ENCODE peak calls at places on chromosomes 5 and 9, in six cellular contexts. U, V, Q, M, Z and W are unnamed samples.
A peak's percentile ranks its signal among the peaks of the same experiment; 100 is the strongest.

GRCh38 chr9:80117031-80117430 is 545.3 kb downstream of the TLE4 start:
- DNase-seq in U (no peak), V (no peak), Q (no peak), M (no peak), Z (no peak), W (no peak)

GRCh38 chr9:82645591-82645990 is 417.4 kb downstream of the RASEF start:
- DNase-seq in U (no peak), V (no peak), Q (no peak), M (no peak), Z (no peak), W (no peak)

GRCh38 chr5:69295088-69295754 is 37.4 kb downstream of the CCDC125 start:
- DNase-seq in U (no peak), V (no peak), Q (no peak), M (no peak), Z (no peak), W (peak; percentile 23)

GRCh38 chr9:132002827-132003704 is 76.6 kb downstream of the MED27 start:
- DNase-seq in U (no peak), V (no peak), Q (no peak), M (no peak), Z (no peak), W (no peak)

GRCh38 chr9:118215544-118215943 is 511.3 kb downstream of the TLR4 start:
- DNase-seq in U (no peak), V (peak; percentile 30), Q (no peak), M (no peak), Z (no peak), W (no peak)

GRCh38 chr9:96383165-96383939 is at the start of gene SLC35D2:
- DNase-seq in U (peak; percentile 65), V (peak; percentile 91), Q (peak; percentile 79), M (peak; percentile 75), Z (peak; percentile 77), W (no peak)

GRCh38 chr9:92522983-92523970 is 12.5 kb downstream of the ECM2 start:
- DNase-seq in U (no peak), V (no peak), Q (no peak), M (no peak), Z (no peak), W (no peak)

GRCh38 chr5:151047814-151048425 is 27.5 kb downstream of the GPX3 start:
- DNase-seq in U (peak; percentile 24), V (no peak), Q (no peak), M (no peak), Z (no peak), W (no peak)

GRCh38 chr5:53045263-53045662 is 56.1 kb downstream of the ITGA2 start:
- DNase-seq in U (no peak), V (no peak), Q (no peak), M (no peak), Z (no peak), W (no peak)

GRCh38 chr9:38183994-38184568 is 115.1 kb upstream of the SHB start:
- DNase-seq in U (no peak), V (no peak), Q (no peak), M (no peak), Z (no peak), W (no peak)

GRCh38 chr9:129480227-129480626 is 140.7 kb downstream of the C9orf50 start:
- DNase-seq in U (no peak), V (no peak), Q (peak; percentile 83), M (no peak), Z (no peak), W (no peak)

GRCh38 chr5:69414885-69415583 is at the start of gene MARVELD2:
- DNase-seq in U (peak; percentile 49), V (peak; percentile 96), Q (peak; percentile 76), M (peak; percentile 96), Z (no peak), W (no peak)

GRCh38 chr5:141475625-141476131 is at the start of gene PCDHGC3:
- DNase-seq in U (peak; percentile 94), V (peak; percentile 93), Q (peak; percentile 96), M (peak; percentile 88), Z (peak; percentile 95), W (peak; percentile 90)

GRCh38 chr9:13847270-13847669 is 466.7 kb downstream of the NFIB start:
- DNase-seq in U (no peak), V (no peak), Q (no peak), M (no peak), Z (no peak), W (no peak)

GRCh38 chr9:14318934-14319513 is 5.1 kb upstream of the NFIB start:
- DNase-seq in U (no peak), V (no peak), Q (no peak), M (no peak), Z (no peak), W (no peak)

GRCh38 chr5:126680215-126680817 is 79.6 kb downstream of the PHAX start:
- DNase-seq in U (no peak), V (peak; percentile 21), Q (no peak), M (no peak), Z (no peak), W (no peak)

GRCh38 chr5:112267231-112267630 is 151.8 kb downstream of the EPB41L4A start:
- DNase-seq in U (no peak), V (no peak), Q (no peak), M (no peak), Z (no peak), W (no peak)

GRCh38 chr5:167657016-167657415 is 634.4 kb upstream of the WWC1 start:
- DNase-seq in U (no peak), V (no peak), Q (no peak), M (no peak), Z (no peak), W (no peak)

GRCh38 chr9:138118601-138119071 is 241.1 kb downstream of the CACNA1B start:
- DNase-seq in U (no peak), V (peak; percentile 2), Q (peak; percentile 52), M (no peak), Z (no peak), W (no peak)

GRCh38 chr5:123170816-123171345 is 81.8 kb downstream of the PRDM6 start:
- DNase-seq in U (no peak), V (no peak), Q (no peak), M (no peak), Z (no peak), W (no peak)

GRCh38 chr5:30152431-30152830 is 1041.1 kb upstream of the CDH6 start:
- DNase-seq in U (no peak), V (no peak), Q (no peak), M (no peak), Z (no peak), W (no peak)

GRCh38 chr5:30156156-30156555 is 1037.3 kb upstream of the CDH6 start:
- DNase-seq in U (no peak), V (no peak), Q (no peak), M (no peak), Z (no peak), W (no peak)
- TF ChIP-seq CTCF in U (no peak), V (no peak), Q (no peak), M (no peak), Z (no peak), W (no peak)

GRCh38 chr5:173231996-173232498 is 3.0 kb downstream of the NKX2-5 start:
- DNase-seq in U (no peak), V (no peak), Q (no peak), M (no peak), Z (no peak), W (no peak)
- H3K27ac ChIP-seq in U (peak overlapping the region; percentile 73), V (no peak overlapping the region), Q (no peak overlapping the region), M (no peak overlapping the region), Z (no peak overlapping the region), W (no peak overlapping the region)

DNA sequence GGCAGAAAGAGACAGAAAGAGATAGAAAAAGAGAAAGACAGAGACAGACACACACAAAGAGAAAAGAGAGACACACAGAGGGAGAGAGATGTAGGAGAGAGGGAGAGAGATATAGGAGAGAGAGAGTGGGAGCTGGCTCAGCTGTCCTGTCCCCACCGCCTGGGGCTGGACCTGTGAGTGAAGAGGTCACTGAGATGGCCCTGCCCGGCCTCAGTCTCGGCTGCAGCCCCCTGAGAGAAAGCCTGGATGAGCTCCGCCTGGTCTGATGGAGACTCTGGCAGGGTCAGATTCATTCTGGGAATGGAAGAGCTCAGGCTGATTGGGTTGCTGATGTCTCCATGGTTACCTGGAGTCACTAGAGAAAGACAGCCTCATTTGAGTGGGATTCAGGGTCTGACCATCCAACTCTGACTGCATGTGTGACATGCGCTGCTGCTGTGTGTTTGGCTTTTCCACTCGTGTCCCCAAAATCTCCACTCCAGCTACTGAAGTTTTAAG is 27.0 kb upstream of the SEMA4D start:
- DNase-seq in U (no peak), V (no peak), Q (peak; percentile 37), M (peak; percentile 11), Z (no peak), W (no peak)
- TF ChIP-seq CTCF in U (no peak), V (no peak), Q (no peak), M (no peak), Z (no peak), W (no peak)

DNA sequence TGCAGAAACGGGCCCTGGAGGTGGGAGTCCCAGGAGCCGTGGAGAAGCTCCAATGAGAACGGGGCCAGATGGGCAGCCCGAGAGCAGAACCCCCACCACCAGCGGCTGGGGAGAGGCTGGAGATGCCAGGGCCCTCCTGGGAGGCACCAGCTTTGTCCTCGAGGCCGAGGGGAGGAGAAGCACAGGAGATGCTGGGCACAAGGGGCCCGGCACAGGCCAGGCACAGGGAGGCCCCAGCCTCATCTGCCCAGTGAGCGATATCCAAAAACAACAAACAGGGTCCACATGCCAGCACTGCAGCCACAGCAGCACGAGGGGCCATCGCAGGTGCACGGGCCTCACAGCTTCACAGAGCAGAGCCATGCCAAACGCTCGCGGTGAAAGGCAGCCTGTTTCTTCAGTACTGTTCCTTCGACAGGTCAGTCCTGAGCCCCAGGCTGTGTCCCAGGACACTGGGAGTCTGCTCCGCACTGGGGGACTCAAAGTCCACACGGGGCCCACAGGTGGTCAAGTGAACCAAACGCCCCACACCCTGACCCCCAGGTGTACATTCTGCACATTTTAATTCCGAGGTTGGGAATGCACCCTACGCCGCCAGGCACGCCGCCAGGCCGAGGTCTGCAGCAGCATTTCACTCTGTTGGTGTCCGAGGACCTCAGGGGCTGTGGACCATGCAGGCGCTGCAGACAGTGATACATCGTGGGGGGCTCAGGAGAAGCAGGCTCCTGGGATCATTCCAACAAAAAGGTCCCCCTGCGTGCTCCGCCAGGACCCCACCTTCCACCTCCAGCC is 9.5 kb downstream of the LPCAT1 start:
- DNase-seq in U (no peak), V (no peak), Q (peak; percentile 59), M (peak; percentile 22), Z (peak; percentile 56), W (no peak)
- H3K27ac ChIP-seq in U (no peak overlapping the region), V (peak overlapping the region; percentile 73), Q (no peak overlapping the region), M (no peak overlapping the region), Z (no peak overlapping the region), W (no peak overlapping the region)

DNA sequence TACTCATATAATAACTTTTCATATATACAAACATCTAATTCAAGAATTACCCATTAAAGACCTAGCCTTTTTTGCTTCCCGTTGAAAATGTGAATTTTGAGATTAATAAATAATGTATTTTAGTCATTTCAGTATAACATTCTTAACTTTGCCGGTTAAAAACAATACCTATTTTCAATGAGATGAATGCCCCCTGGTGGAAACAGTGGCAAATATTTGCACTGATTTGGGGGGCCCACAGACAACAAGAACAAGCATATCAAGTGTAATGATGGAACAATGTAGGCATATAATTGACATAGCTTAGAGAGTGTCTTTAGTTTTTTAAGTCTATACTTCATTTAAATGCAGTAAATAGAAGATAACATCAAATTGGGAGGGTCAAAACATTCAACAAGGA is 111.9 kb downstream of the NTRK2 start:
- DNase-seq in U (no peak), V (no peak), Q (no peak), M (no peak), Z (no peak), W (no peak)
- TF ChIP-seq CTCF in U (peak; percentile 38), V (peak; percentile 46), Q (peak; percentile 48), M (peak; percentile 12), Z (peak; percentile 15), W (peak; percentile 20)